ENCODE peak calls at places on chromosomes 4 and X, in eight cellular contexts. N, O, U, Z, F, Y, J and D are unnamed samples.

GRCh38 chrX:48558270-48558669 is 16.0 kb upstream of the RBM3 start:
- DNase-seq in Y (no peak), F (no peak), N (no peak), O (no peak), U (no peak), Z (no peak), J (no peak), D (no peak)

GRCh38 chrX:13287816-13288215 is 32.0 kb downstream of the ATXN3L start:
- DNase-seq in Z (no peak), J (no peak), Y (no peak), O (no peak), N (no peak), F (no peak), U (no peak), D (no peak)

GRCh38 chr4:7254736-7255487 is 62.6 kb downstream of the SORCS2 start:
- DNase-seq in Z (no peak), J (no peak), U (no peak), Y (no peak), N (no peak), F (no peak), O (peak; percentile 73), D (no peak)

GRCh38 chrX:68732906-68733493 is 85.5 kb downstream of the STARD8 start:
- DNase-seq in Y (peak; percentile 22), O (peak; percentile 47), N (peak; percentile 60), U (peak; percentile 85), J (peak; percentile 35), F (peak; percentile 18), Z (no peak), D (peak; percentile 78)

GRCh38 chr4:175413561-175413960 is 398.5 kb downstream of the GPM6A start:
- DNase-seq in O (no peak), F (no peak), U (no peak), N (no peak), J (no peak), Y (no peak), Z (no peak), D (no peak)

GRCh38 chr4:119099227-119099910 is 36.3 kb upstream of the MYOZ2 start:
- DNase-seq in F (no peak), Z (no peak), J (no peak), Y (no peak), N (no peak), O (no peak), U (no peak), D (no peak)

GRCh38 chr4:103046416-103047290 is 27.1 kb upstream of the SLC9B1 start:
- DNase-seq in Z (no peak), O (no peak), J (peak; percentile 19), F (no peak), Y (no peak), U (no peak), N (no peak), D (no peak)

GRCh38 chr4:151993521-151993920 is 232.7 kb upstream of the GATB start:
- DNase-seq in Z (no peak), Y (no peak), O (no peak), N (no peak), F (no peak), J (no peak), U (no peak), D (no peak)

GRCh38 chr4:83255584-83255983 is 29.0 kb downstream of the COQ2 start:
- DNase-seq in J (peak; percentile 70), F (no peak), Y (no peak), N (no peak), O (no peak), U (no peak), Z (no peak), D (no peak)

GRCh38 chr4:16788893-16789292 is 109.6 kb downstream of the LDB2 start:
- DNase-seq in Z (no peak), Y (no peak), F (no peak), J (no peak), O (no peak), N (no peak), U (no peak), D (no peak)

GRCh38 chrX:111467896-111468295 is 43.5 kb upstream of the SERTM2 start:
- DNase-seq in N (no peak), Y (no peak), F (peak; percentile 13), U (no peak), Z (no peak), J (no peak), O (no peak), D (peak; percentile 64)

GRCh38 chrX:46279925-46280313 is 265.3 kb downstream of the ZNF674 start:
- DNase-seq in Z (no peak), Y (no peak), J (no peak), O (no peak), U (no peak), F (no peak), N (no peak), D (no peak)

GRCh38 chr4:52202251-52202779 is 151.2 kb downstream of the SPATA18 start:
- DNase-seq in N (no peak), Y (no peak), Z (no peak), F (no peak), O (no peak), J (no peak), U (no peak), D (no peak)

GRCh38 chr4:154132406-154132805 is 343.5 kb upstream of the SFRP2 start:
- DNase-seq in N (no peak), J (no peak), Y (no peak), Z (no peak), F (no peak), O (no peak), U (no peak), D (no peak)

GRCh38 chrX:122567911-122568310 is 616.2 kb upstream of the GRIA3 start:
- DNase-seq in N (no peak), O (no peak), Z (no peak), F (no peak), U (no peak), J (no peak), Y (no peak), D (no peak)

GRCh38 chr4:143667461-143667860 is 33.0 kb downstream of the FREM3 start:
- DNase-seq in Y (no peak), F (peak; percentile 48), N (no peak), O (peak; percentile 40), U (no peak), Z (no peak), J (no peak), D (peak; percentile 68)

GRCh38 chr4:127586922-127587571 is 45.7 kb upstream of the INTU start:
- DNase-seq in N (no peak), Y (no peak), Z (no peak), U (no peak), J (peak; percentile 38), F (no peak), O (no peak), D (no peak)

GRCh38 chr4:47213971-47214370 is 182.6 kb downstream of the GABRB1 start:
- DNase-seq in N (no peak), J (no peak), Z (no peak), F (no peak), U (no peak), Y (no peak), O (no peak), D (no peak)

GRCh38 chr4:2256781-2257191 is 5.1 kb downstream of the MXD4 start:
- DNase-seq in J (no peak), Y (peak; percentile 48), U (peak; percentile 88), O (peak; percentile 83), Z (peak; percentile 54), F (peak; percentile 37), N (no peak), D (peak; percentile 81)

GRCh38 chr4:32025840-32026459 is 1305.8 kb downstream of the PCDH7 start:
- DNase-seq in U (no peak), J (peak; percentile 74), Z (no peak), N (no peak), Y (no peak), F (no peak), O (no peak), D (no peak)

GRCh38 chr4:41428205-41428940 is 109.6 kb upstream of the LIMCH1 start:
- DNase-seq in Y (no peak), Z (no peak), J (no peak), N (no peak), U (no peak), F (no peak), O (no peak), D (no peak)

DNA sequence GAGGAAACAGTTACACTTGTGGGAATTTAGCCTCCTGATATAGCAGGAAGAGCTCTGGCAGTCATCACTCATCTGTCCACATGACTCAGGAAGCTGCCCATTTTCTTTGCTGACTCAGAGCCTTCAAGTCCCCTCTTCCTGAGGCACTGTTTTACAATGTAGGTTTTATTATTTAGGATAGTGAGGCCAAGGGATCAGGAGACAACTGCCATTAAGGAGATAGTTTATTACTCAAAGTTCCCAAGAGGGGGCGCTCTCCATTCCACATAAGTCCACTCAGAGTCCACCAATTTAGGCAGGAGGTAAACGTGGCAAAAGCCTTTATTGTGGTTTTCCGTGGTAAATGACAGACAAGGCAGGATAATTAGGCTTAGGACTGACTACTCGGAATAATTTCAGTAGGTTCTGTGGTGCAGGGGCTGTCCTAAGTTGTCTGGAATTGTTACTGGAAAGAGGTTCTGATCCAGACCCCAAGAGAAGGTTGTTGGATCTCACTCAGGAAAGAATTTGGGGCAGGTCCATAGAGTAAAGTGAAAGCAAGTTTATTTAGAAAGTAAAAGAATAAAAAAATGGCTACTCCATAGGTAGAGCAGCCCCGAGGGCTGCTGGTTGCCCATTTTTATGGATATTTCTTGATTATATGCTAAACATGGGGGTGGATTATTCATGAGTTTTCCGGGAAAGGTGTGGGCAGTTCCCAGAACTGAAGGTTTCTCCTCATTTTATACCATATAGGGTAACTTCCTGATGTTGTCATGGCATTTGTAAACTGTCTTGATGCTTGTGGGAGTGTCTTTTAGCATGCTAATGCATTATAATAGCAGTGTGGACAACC is 96.0 kb upstream of the RAB40AL start:
- DNase-seq in N (no peak), Z (no peak), Y (no peak), U (no peak), F (no peak), O (no peak), J (no peak), D (no peak)
- TF ChIP-seq POLR2A in N (no peak), Z (no peak), Y (no peak), U (no peak), F (no peak), O (no peak), J (no peak), D (no peak)

GRCh38 chrX:16712116-16712824 is at the start of gene CTPS2:
- DNase-seq in Z (peak; percentile 81), J (no peak), N (peak; percentile 77), U (peak; percentile 88), F (peak; percentile 28), Y (peak; percentile 38), O (peak; percentile 70), D (peak; percentile 85)
- TF ChIP-seq POLR2A in Z (peak; percentile 69), J (no peak), N (peak; percentile 24), U (no peak), F (no peak), Y (peak; percentile 29), O (no peak), D (no peak)

GRCh38 chrX:39414290-39414847 is 613.1 kb downstream of the MID1IP1 start:
- DNase-seq in N (no peak), J (no peak), Z (no peak), Y (no peak), U (no peak), O (no peak), F (no peak), D (no peak)
- TF ChIP-seq POLR2A in N (no peak), J (no peak), Z (no peak), Y (no peak), U (no peak), O (no peak), F (no peak), D (no peak)

DNA sequence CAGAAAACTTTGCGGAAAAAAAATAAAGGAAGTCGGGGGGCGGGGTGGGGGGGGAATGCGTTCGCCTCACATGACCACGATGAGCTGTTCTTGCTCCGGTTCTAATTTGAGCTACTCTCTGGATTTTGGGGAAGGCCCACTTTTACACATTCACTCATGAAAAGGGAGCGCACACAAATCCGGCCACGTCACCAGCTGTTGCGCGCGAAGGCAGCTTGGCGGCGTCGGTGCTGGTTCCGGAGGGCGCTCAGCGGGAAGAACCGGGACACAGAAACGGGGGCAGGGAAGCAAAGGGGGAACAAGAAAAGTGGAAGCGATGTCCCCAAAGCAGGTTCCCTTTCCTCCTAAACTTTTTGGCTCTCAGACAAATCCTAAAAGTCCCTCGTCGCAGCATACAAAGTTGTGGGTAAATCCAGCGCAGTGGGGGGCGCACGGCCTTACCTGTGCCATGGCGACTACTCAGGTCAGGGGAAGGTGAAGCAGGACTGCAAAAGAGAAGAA is 590 bp downstream of the ANXA5 start:
- DNase-seq in Y (peak; percentile 62), N (peak; percentile 76), J (no peak), Z (peak; percentile 82), O (peak; percentile 87), F (peak; percentile 75), U (peak; percentile 91), D (peak; percentile 94)
- TF ChIP-seq POLR2A in Y (no peak), N (no peak), J (no peak), Z (no peak), O (no peak), F (no peak), U (no peak), D (no peak)